ENCODE peak calls at places on chromosomes 5 and 9, in four cellular contexts. X is GM06990, B is endothelial cell of umbilical vein, O is Panc1. W is an unnamed sample.

GRCh38 chr9:93089481-93089991 is 6.5 kb upstream of the CARD19 start:
- DNase-seq in X (no peak), B (no peak), O (no peak), W (no peak)

GRCh38 chr5:69084903-69085302 is 8.9 kb upstream of the SLC30A5 start:
- DNase-seq in X (no peak), B (no peak), O (no peak), W (no peak)

GRCh38 chr9:93257808-93258331 is 73.9 kb downstream of the WNK2 start:
- DNase-seq in X (no peak), B (no peak), O (no peak), W (peak)

GRCh38 chr5:141876628-141877477 is 1.4 kb downstream of the PCDH1 start:
- DNase-seq in X (no peak), B (peak), O (no peak), W (no peak)

GRCh38 chr9:110427497-110428104 is 89.9 kb upstream of the TXNDC8 start:
- DNase-seq in X (peak), B (peak), O (peak), W (no peak)

GRCh38 chr9:84839538-84839937 is 170.0 kb downstream of the NTRK2 start:
- DNase-seq in X (no peak), B (no peak), O (no peak), W (no peak)

GRCh38 chr5:10684303-10685086 is 76.5 kb downstream of the DAP start:
- DNase-seq in X (peak), B (no peak), O (no peak), W (no peak)

GRCh38 chr9:212265-212664 is 2.4 kb upstream of the DOCK8 start:
- DNase-seq in X (no peak), B (no peak), O (no peak), W (no peak)

GRCh38 chr5:5374034-5374715 is 48.3 kb upstream of the ICE1 start:
- DNase-seq in X (no peak), B (no peak), O (no peak), W (no peak)

GRCh38 chr9:72680593-72681317 is 159.3 kb downstream of the TMC1 start:
- DNase-seq in X (no peak), B (no peak), O (no peak), W (no peak)

GRCh38 chr5:30956251-30956650 is 237.2 kb upstream of the CDH6 start:
- DNase-seq in X (no peak), B (no peak), O (no peak), W (no peak)

GRCh38 chr9:96071245-96072124 is 196.0 kb downstream of the ERCC6L2 start:
- DNase-seq in X (no peak), B (peak), O (no peak), W (no peak)

GRCh38 chr5:80181618-80182211 is 74.1 kb downstream of the SERINC5 start:
- DNase-seq in X (no peak), B (no peak), O (no peak), W (no peak)

GRCh38 chr9:3441197-3441816 is 84.5 kb downstream of the RFX3 start:
- DNase-seq in X (peak), B (peak), O (peak), W (no peak)

GRCh38 chr5:150486402-150487198 is 21.3 kb upstream of the NDST1 start:
- DNase-seq in X (peak), B (peak), O (no peak), W (no peak)

GRCh38 chr5:17217421-17218352 is at the start of gene BASP1:
- DNase-seq in X (peak), B (peak), O (no peak), W (no peak)

GRCh38 chr5:96747718-96748117 is 60.0 kb downstream of the ERAP1 start:
- DNase-seq in X (no peak), B (no peak), O (no peak), W (no peak)

GRCh38 chr5:103186152-103186551 is 66.1 kb downstream of the PPIP5K2 start:
- DNase-seq in X (no peak), B (no peak), O (no peak), W (no peak)

GRCh38 chr5:147727200-147727599 is 55.3 kb downstream of the JAKMIP2 start:
- DNase-seq in X (no peak), B (no peak), O (no peak), W (no peak)

GRCh38 chr5:45532826-45533624 is 163.2 kb downstream of the HCN1 start:
- DNase-seq in X (no peak), B (no peak), O (no peak), W (no peak)

GRCh38 chr9:71079451-71079850 is 42.0 kb downstream of the TRPM3 start:
- DNase-seq in X (no peak), B (no peak), O (no peak), W (no peak)

GRCh38 chr9:102966999-102967398 is 28.1 kb upstream of the CYLC2 start:
- DNase-seq in X (no peak), B (no peak), O (no peak), W (no peak)

GRCh38 chr9:93252116-93252780 is 68.3 kb downstream of the WNK2 start:
- DNase-seq in X (no peak), B (no peak), O (no peak), W (peak)

GRCh38 chr9:131282688-131283422 is 6.5 kb upstream of the FAM78A start:
- DNase-seq in X (no peak), B (peak), O (no peak), W (no peak)

GRCh38 chr9:135215571-135216161 is 128.2 kb downstream of the OLFM1 start:
- DNase-seq in X (no peak), B (no peak), O (no peak), W (no peak)

DNA sequence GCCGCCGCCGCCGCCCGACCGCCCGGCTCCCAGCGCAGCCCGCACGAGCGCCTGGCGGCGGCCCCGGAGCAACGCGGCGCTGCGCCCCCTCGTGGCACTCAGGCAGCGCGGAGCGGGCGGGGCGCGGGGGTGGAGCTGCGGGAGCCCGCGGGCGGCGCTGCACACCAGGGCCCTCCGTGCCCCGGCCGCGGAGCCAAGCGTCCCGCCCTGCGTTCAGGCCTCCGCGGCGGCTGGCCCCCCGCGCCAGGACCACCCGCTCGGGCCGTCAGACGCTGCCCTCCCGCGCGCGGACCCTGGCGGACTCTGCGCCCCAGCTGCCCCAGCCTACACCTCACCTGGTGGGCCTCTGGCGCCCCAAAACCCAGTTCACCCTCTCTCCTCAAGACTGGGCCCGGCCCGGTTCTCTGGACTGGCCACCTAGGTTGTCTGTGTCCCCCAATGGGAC is at the start of gene RASGEF1C:
- DNase-seq in X (peak), B (peak), O (no peak), W (no peak)
- TF ChIP-seq CTCF in X (no peak), B (peak), O (peak), W (no peak)

DNA sequence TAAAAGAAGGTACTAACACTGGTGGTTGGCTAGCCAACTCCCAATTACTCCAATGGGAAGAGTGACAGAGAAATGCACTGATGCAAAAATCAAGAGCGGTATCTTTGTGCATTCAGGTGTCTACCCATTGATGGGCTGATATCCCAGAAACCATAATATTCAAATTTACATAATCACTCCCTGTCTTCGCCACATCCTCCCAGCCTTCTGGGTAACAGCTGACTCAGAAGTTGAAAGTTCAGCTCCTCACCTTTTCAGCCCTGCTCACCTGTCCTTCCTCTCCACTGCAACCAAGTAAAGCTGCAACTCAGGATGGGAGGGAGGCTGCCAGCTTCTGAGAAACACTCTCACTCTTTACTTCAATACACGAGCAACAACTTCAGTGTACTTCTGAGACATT is 6.9 kb downstream of the SUSD1 start:
- DNase-seq in X (no peak), B (no peak), O (no peak), W (no peak)
- TF ChIP-seq CTCF in X (no peak), B (no peak), O (no peak), W (no peak)

DNA sequence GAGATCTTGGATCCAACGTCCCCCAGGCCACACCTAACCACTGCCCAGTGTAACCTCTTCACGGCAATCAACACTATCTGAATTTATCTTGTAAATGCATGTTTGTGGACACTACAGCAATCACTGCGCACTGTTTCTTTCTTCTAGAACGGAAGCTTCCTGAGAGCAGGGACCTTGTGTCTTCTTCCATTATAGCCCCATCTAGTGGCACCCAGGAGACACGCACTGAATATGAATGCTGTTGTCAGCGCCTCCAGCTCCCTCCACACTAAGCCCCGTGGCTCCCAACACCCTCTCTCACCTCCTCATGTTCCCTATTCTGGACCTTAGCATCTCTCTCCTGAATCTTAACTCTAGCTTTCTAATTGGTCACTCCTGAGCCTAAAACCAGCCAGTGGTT is 72.7 kb downstream of the SMIM23 start:
- DNase-seq in X (no peak), B (no peak), O (no peak), W (no peak)
- TF ChIP-seq CTCF in X (peak), B (peak), O (peak), W (no peak)

GRCh38 chr5:61784337-61784736 is 452.3 kb downstream of the ZSWIM6 start:
- DNase-seq in X (no peak), B (no peak), O (no peak), W (no peak)
- TF ChIP-seq CTCF in X (no peak), B (no peak), O (no peak), W (no peak)